ENCODE peak calls at places on chromosomes 2 and 18, in eight cellular contexts. S is brain microvascular endothelial cell, X is uterus, V is body of pancreas, K is upper lobe of left lung, O is lower lobe of right lung, B is suprapubic skin, Y is left ventricle myocardium inferior. Z is an unnamed sample.

GRCh38 chr2:97757062-97757461 is 43.7 kb downstream of the ZAP70 start:
- DNase-seq in O (no peak), Y (no peak), X (no peak), K (peak; percentile 25), B (no peak), S (no peak), V (no peak), Z (no peak)

GRCh38 chr2:69169990-69170389 is 157.0 kb downstream of the ANTXR1 start:
- DNase-seq in S (no peak), O (no peak), V (peak; percentile 47), Y (no peak), K (no peak), B (no peak), X (no peak), Z (no peak)

GRCh38 chr2:204909791-204910190 is 364.5 kb downstream of the PARD3B start:
- DNase-seq in O (no peak), Y (no peak), V (no peak), S (no peak), X (no peak), B (no peak), K (no peak), Z (no peak)

GRCh38 chr2:18516112-18516511 is 44.3 kb downstream of the RDH14 start:
- DNase-seq in S (peak; percentile 80), V (no peak), O (no peak), K (no peak), Y (no peak), B (no peak), X (no peak), Z (no peak)

GRCh38 chr2:237901932-237902846 is 42.8 kb downstream of the RAMP1 start:
- DNase-seq in O (peak; percentile 42), X (peak; percentile 52), V (no peak), K (no peak), S (no peak), Y (no peak), B (no peak), Z (no peak)

GRCh38 chr2:238947243-238947760 is 99.4 kb downstream of the TWIST2 start:
- DNase-seq in Y (no peak), B (peak; percentile 20), X (peak; percentile 11), S (no peak), V (no peak), O (no peak), K (peak; percentile 51), Z (peak; percentile 59)

GRCh38 chr2:96608459-96609455 is 29.4 kb downstream of the KANSL3 start:
- DNase-seq in X (no peak), O (no peak), B (no peak), S (peak; percentile 35), K (peak; percentile 24), V (no peak), Y (no peak), Z (no peak)

GRCh38 chr2:17540813-17541513 is 467 bp downstream of the VSNL1 start:
- DNase-seq in X (no peak), S (no peak), K (no peak), Y (no peak), B (no peak), O (no peak), V (no peak), Z (no peak)

GRCh38 chr2:133521146-133521745 is 47.0 kb downstream of the NCKAP5 start:
- DNase-seq in X (no peak), B (no peak), Y (no peak), S (no peak), O (no peak), K (no peak), V (no peak), Z (no peak)

GRCh38 chr2:76307495-76307894 is 596.8 kb upstream of the GCFC2 start:
- DNase-seq in S (no peak), K (no peak), Y (no peak), V (no peak), X (no peak), B (no peak), O (no peak), Z (no peak)

GRCh38 chr2:194319222-194319992 is 1337.6 kb upstream of the SLC39A10 start:
- DNase-seq in O (no peak), X (no peak), Y (no peak), K (no peak), S (no peak), V (no peak), B (no peak), Z (no peak)

GRCh38 chr2:5725794-5726463 is 33.7 kb downstream of the SOX11 start:
- DNase-seq in B (no peak), V (no peak), S (peak; percentile 5), K (no peak), O (no peak), Y (no peak), X (no peak), Z (no peak)

GRCh38 chr2:148177559-148177958 is 156.7 kb downstream of the MBD5 start:
- DNase-seq in Y (no peak), K (no peak), X (no peak), O (no peak), B (no peak), V (no peak), S (no peak), Z (no peak)

GRCh38 chr2:10434885-10435419 is 13.2 kb downstream of the ODC1 start:
- DNase-seq in V (peak; percentile 70), B (no peak), X (peak; percentile 72), O (peak; percentile 85), Y (peak; percentile 62), K (peak; percentile 95), S (peak; percentile 46), Z (no peak)

DNA sequence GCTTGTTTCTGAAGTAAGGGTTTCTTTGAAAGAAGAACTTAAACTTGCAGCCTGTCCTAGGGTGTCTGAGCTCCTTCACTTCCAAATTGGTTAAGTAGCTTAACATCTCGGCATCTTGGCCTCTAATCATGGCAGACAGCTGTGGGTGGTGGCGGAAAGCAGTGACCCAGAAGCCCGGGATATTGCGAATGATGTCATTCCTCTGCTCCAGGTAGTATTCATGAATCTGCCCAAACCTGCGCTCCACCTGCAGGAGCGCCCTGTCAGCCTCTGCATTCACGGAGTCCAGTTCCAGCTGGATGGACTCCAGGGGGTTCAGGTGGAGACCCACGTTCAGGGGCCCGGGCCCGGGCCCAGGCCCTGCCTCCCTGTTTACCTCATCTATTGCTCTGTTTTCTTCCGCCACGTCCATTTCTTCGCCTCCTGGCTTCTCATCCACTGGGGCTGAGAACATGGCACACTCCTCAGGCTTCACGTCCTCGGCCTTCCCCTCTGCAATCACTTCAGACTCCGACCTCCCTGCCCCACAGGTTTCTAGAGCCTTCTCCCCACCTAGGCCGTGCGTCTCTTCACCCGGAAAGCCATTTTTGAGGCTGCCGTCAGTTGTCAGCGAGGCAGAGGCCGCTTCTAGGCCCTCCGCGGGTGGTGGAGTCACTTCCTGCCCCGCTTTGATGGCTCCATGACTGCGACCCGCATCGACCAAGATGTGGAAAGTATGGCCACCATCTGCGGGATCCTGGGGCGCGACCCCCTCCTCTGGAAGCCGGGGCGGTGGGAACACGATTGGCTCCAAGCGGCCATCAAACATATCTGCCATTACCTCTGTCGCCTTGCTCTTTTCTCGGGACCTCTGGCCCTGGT is 569 bp downstream of the TSPYL6 start:
- DNase-seq in B (no peak), S (no peak), X (no peak), O (no peak), V (no peak), K (peak; percentile 64), Y (no peak), Z (no peak)
- TF ChIP-seq CTCF in B (no peak), S (no peak), X (no peak), O (no peak), V (no peak), K (no peak), Y (no peak), Z (no peak)

GRCh38 chr2:55229221-55229620 is 2.9 kb downstream of the CLHC1 start:
- DNase-seq in Y (no peak), V (no peak), B (no peak), K (no peak), S (no peak), O (no peak), X (no peak), Z (no peak)

GRCh38 chr2:55228224-55228563 is 3.9 kb downstream of the CLHC1 start:
- DNase-seq in Y (no peak), O (no peak), B (no peak), K (no peak), S (no peak), V (no peak), X (no peak), Z (no peak)

GRCh38 chr2:55225481-55226020 is 6.5 kb downstream of the CLHC1 start:
- DNase-seq in O (no peak), K (peak; percentile 31), S (no peak), V (no peak), X (no peak), Y (no peak), B (no peak), Z (no peak)

GRCh38 chr2:55224761-55225261 is 7.3 kb downstream of the CLHC1 start:
- DNase-seq in O (no peak), X (no peak), Y (no peak), B (no peak), V (no peak), K (peak; percentile 74), S (no peak), Z (no peak)

DNA sequence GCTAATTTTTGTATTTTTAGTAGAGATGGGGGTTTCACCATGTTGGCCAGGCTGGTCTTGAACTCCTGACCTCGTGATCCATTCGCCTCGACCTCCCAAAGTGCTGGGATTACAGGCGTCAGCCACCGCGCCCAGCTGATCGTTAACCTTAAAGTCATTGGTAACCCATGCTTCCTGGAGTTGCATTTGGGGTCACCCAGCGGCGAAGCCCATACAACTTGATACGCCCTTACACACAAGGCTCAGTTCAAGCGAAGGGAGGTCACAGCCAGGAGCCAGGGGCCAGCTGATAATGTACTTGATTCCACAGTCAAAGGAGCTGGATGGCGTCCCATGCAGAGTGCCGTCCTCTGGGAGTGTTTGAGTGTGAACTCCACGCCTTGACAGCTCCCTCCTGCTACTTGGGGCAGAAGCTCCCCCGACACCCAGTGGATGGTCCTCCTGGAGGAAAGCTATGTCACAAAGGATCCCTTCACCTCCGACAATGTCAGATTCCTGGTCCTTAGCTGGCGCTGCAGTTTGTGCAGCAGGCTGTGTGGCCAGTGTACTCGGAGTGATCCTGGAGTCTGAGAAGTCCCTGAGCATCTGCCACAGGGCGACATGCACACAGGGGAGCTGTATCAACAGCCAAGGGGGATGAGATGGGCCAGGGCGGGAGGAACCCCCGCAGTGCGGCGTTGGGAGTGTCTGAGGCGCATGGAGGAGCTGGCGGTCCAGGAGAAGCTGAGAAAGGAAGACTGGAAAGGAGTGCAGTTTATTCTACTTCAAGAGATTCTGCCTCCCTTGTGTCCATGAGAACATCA is 7.9 kb downstream of the CLHC1 start:
- DNase-seq in Y (no peak), V (no peak), O (no peak), S (no peak), X (no peak), B (no peak), K (peak; percentile 62), Z (no peak)
- H3K4me3 ChIP-seq in Y (peak overlapping the region; percentile 78), V (peak overlapping the region; percentile 47), O (peak overlapping the region; percentile 79), S (no peak overlapping the region), X (no peak overlapping the region), B (peak overlapping the region; percentile 83), K (no peak overlapping the region), Z (peak overlapping the region; percentile 83)

GRCh38 chr18:75581336-75582121 is 154.0 kb upstream of the SMIM21 start:
- DNase-seq in X (no peak), O (no peak), B (no peak), V (no peak), K (no peak), Y (no peak), S (no peak), Z (no peak)
- TF ChIP-seq CTCF in X (no peak), O (no peak), B (no peak), V (no peak), K (no peak), Y (no peak), S (no peak), Z (no peak)

DNA sequence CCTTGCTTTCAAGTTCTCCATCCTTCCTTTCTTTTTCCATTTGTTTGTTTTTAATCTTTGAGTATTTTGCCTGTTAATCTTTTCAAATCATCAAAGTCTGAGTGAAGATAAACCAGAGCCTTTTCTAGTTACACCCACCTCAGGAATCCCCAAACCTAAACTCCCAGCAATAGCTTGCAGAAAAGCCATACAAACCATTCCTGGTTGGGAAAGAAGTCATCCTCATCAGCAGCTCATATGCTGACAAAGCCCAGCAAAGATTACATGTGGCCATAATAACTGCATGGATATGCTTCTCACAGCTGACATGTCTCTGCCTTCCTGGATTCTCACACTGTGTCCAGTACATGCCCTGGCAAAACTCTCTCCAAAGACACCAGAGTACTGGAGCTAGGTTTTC is 126.3 kb upstream of the TLK1 start:
- DNase-seq in X (no peak), V (no peak), S (no peak), K (no peak), Y (no peak), B (no peak), O (no peak), Z (no peak)
- H3K4me3 ChIP-seq in X (no peak overlapping the region), V (no peak overlapping the region), S (no peak overlapping the region), K (no peak overlapping the region), Y (no peak overlapping the region), B (no peak overlapping the region), O (no peak overlapping the region), Z (no peak overlapping the region)

Z was measured in coronary artery.